ENCODE peak calls at places on chromosomes 13 and 19, in nine cellular contexts. One of them, this sample, is unnamed.

GRCh38 chr13:51252954-51253531 is 30.8 kb downstream of the FAM124A start:
- DNase-seq in A549: no peak
- DNase-seq in GM23338: no peak
- DNase-seq in HCT116: no peak
- DNase-seq in K562: no peak
- DNase-seq in Panc1: no peak
- DNase-seq in SK-N-SH: no peak
- DNase-seq in HepG2: no peak
- DNase-seq in GM12878: peak; percentile 7
- DNase-seq in this sample: peak; percentile 23

GRCh38 chr13:46278474-46278873 is 66.7 kb downstream of the LRRC63 start:
- DNase-seq in A549: no peak
- DNase-seq in GM23338: peak; percentile 56
- DNase-seq in HCT116: no peak
- DNase-seq in K562: peak; percentile 58
- DNase-seq in Panc1: no peak
- DNase-seq in SK-N-SH: peak; percentile 6
- DNase-seq in HepG2: no peak
- DNase-seq in GM12878: no peak
- DNase-seq in this sample: peak; percentile 42

GRCh38 chr13:65677906-65678305 is 1552.2 kb downstream of the PCDH9 start:
- DNase-seq in A549: no peak
- DNase-seq in GM23338: peak; percentile 34
- DNase-seq in HCT116: peak; percentile 12
- DNase-seq in K562: no peak
- DNase-seq in Panc1: no peak
- DNase-seq in SK-N-SH: no peak
- DNase-seq in HepG2: no peak
- DNase-seq in GM12878: no peak
- DNase-seq in this sample: no peak

GRCh38 chr13:29503041-29503837 is 92.2 kb downstream of the SLC7A1 start:
- DNase-seq in A549: no peak
- DNase-seq in GM23338: peak; percentile 71
- DNase-seq in HCT116: no peak
- DNase-seq in K562: peak; percentile 9
- DNase-seq in Panc1: no peak
- DNase-seq in SK-N-SH: peak; percentile 55
- DNase-seq in HepG2: no peak
- DNase-seq in GM12878: no peak
- DNase-seq in this sample: no peak

GRCh38 chr19:45498411-45499195 is at the start of gene PPM1N:
- DNase-seq in A549: no peak
- DNase-seq in GM23338: peak; percentile 87
- DNase-seq in HCT116: no peak
- DNase-seq in K562: peak; percentile 59
- DNase-seq in Panc1: no peak
- DNase-seq in SK-N-SH: no peak
- DNase-seq in HepG2: no peak
- DNase-seq in GM12878: no peak
- DNase-seq in this sample: no peak

GRCh38 chr19:50568321-50569022 is at the start of gene LRRC4B:
- DNase-seq in A549: no peak
- DNase-seq in GM23338: peak; percentile 85
- DNase-seq in HCT116: no peak
- DNase-seq in K562: peak; percentile 65
- DNase-seq in Panc1: no peak
- DNase-seq in SK-N-SH: peak; percentile 93
- DNase-seq in HepG2: no peak
- DNase-seq in GM12878: no peak
- DNase-seq in this sample: no peak

GRCh38 chr13:110897521-110897920 is 17.3 kb downstream of the ANKRD10 start:
- DNase-seq in A549: no peak
- DNase-seq in GM23338: no peak
- DNase-seq in HCT116: no peak
- DNase-seq in K562: no peak
- DNase-seq in Panc1: no peak
- DNase-seq in SK-N-SH: no peak
- DNase-seq in HepG2: no peak
- DNase-seq in GM12878: no peak
- DNase-seq in this sample: no peak

GRCh38 chr19:3369337-3370213 is 3.2 kb downstream of the NFIC start:
- DNase-seq in A549: no peak
- DNase-seq in GM23338: peak; percentile 59
- DNase-seq in HCT116: no peak
- DNase-seq in K562: peak; percentile 61
- DNase-seq in Panc1: no peak
- DNase-seq in SK-N-SH: no peak
- DNase-seq in HepG2: no peak
- DNase-seq in GM12878: no peak
- DNase-seq in this sample: peak; percentile 51

GRCh38 chr19:47049307-47049700 is 880 bp upstream of the TMEM160 start:
- DNase-seq in A549: no peak
- DNase-seq in GM23338: peak; percentile 87
- DNase-seq in HCT116: no peak
- DNase-seq in K562: no peak
- DNase-seq in Panc1: no peak
- DNase-seq in SK-N-SH: no peak
- DNase-seq in HepG2: no peak
- DNase-seq in GM12878: no peak
- DNase-seq in this sample: no peak

GRCh38 chr13:91802957-91803356 is 404.5 kb downstream of the GPC5 start:
- DNase-seq in A549: no peak
- DNase-seq in GM23338: no peak
- DNase-seq in HCT116: no peak
- DNase-seq in K562: no peak
- DNase-seq in Panc1: no peak
- DNase-seq in SK-N-SH: no peak
- DNase-seq in HepG2: no peak
- DNase-seq in GM12878: no peak
- DNase-seq in this sample: no peak

GRCh38 chr13:25678398-25678797 is 306.6 kb downstream of the ATP8A2 start:
- DNase-seq in A549: no peak
- DNase-seq in GM23338: no peak
- DNase-seq in HCT116: no peak
- DNase-seq in K562: no peak
- DNase-seq in Panc1: no peak
- DNase-seq in SK-N-SH: no peak
- DNase-seq in HepG2: no peak
- DNase-seq in GM12878: no peak
- DNase-seq in this sample: no peak

GRCh38 chr13:91112878-91113277 is 234.6 kb upstream of the MIR17HG start:
- DNase-seq in A549: no peak
- DNase-seq in GM23338: no peak
- DNase-seq in HCT116: no peak
- DNase-seq in K562: no peak
- DNase-seq in Panc1: no peak
- DNase-seq in SK-N-SH: no peak
- DNase-seq in HepG2: no peak
- DNase-seq in GM12878: no peak
- DNase-seq in this sample: no peak

GRCh38 chr19:35123573-35123972 is 8.0 kb downstream of the FXYD3 start:
- DNase-seq in A549: no peak
- DNase-seq in GM23338: no peak
- DNase-seq in HCT116: no peak
- DNase-seq in K562: no peak
- DNase-seq in Panc1: no peak
- DNase-seq in SK-N-SH: no peak
- DNase-seq in HepG2: no peak
- DNase-seq in GM12878: no peak
- DNase-seq in this sample: no peak

GRCh38 chr19:56946164-56946563 is 105.6 kb upstream of the PEG3 start:
- DNase-seq in A549: no peak
- DNase-seq in GM23338: no peak
- DNase-seq in HCT116: no peak
- DNase-seq in K562: no peak
- DNase-seq in Panc1: no peak
- DNase-seq in SK-N-SH: peak; percentile 75
- DNase-seq in HepG2: no peak
- DNase-seq in GM12878: no peak
- DNase-seq in this sample: no peak

GRCh38 chr13:50033696-50034095 is 18.5 kb downstream of the KCNRG start:
- DNase-seq in A549: no peak
- DNase-seq in GM23338: no peak
- DNase-seq in HCT116: no peak
- DNase-seq in K562: no peak
- DNase-seq in Panc1: no peak
- DNase-seq in SK-N-SH: no peak
- DNase-seq in HepG2: no peak
- DNase-seq in GM12878: no peak
- DNase-seq in this sample: no peak

GRCh38 chr13:72798817-72799216 is 16.9 kb downstream of the PIBF1 start:
- DNase-seq in A549: no peak
- DNase-seq in GM23338: no peak
- DNase-seq in HCT116: no peak
- DNase-seq in K562: no peak
- DNase-seq in Panc1: no peak
- DNase-seq in SK-N-SH: no peak
- DNase-seq in HepG2: no peak
- DNase-seq in GM12878: no peak
- DNase-seq in this sample: no peak
- H3K27ac ChIP-seq in A549: no peak overlapping the region
- H3K27ac ChIP-seq in GM23338: no peak overlapping the region
- H3K27ac ChIP-seq in HCT116: no peak overlapping the region
- H3K27ac ChIP-seq in K562: no peak overlapping the region
- H3K27ac ChIP-seq in Panc1: no peak overlapping the region
- H3K27ac ChIP-seq in SK-N-SH: no peak overlapping the region
- H3K27ac ChIP-seq in HepG2: no peak overlapping the region
- H3K27ac ChIP-seq in GM12878: no peak overlapping the region
- H3K27ac ChIP-seq in this sample: no peak overlapping the region

DNA sequence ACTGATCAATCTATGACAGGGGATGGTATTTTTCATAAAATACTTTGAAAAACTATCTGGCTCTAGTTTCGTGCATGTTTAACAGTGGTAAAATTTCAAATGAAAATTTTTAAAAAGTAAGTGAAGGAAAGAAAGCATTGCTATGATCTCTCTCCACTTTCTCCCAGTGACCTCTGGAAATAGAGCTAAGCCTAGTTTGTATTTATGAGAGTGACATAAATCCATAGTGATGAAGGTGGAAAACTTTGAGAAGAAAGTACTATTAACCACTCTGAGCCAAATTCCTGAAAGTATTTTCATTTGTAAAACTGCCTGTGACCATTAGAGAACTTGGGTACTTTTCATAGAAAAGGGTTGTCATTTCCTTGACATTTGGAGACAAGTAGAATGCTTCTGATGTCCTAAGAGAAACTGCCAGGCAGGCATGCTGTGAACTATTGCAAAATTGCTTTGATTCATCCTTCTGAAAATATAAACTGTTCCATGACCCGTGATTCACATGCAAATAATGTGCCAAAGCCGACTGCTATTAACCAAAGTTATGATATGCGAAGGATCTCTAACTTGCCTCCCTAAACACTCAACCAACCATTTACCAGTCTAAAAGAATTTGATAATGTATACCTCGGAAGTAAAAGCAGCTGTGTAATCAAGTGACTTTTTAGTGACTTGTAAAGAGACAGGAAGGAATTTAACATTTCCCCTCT is 133.2 kb downstream of the VWA8 start:
- DNase-seq in A549: peak; percentile 77
- DNase-seq in GM23338: no peak
- DNase-seq in HCT116: peak; percentile 39
- DNase-seq in K562: no peak
- DNase-seq in Panc1: peak; percentile 42
- DNase-seq in SK-N-SH: no peak
- DNase-seq in HepG2: no peak
- DNase-seq in GM12878: no peak
- DNase-seq in this sample: no peak
- TF ChIP-seq REST in A549: no peak
- TF ChIP-seq REST in GM23338: no peak
- TF ChIP-seq REST in HCT116: no peak
- TF ChIP-seq REST in K562: no peak
- TF ChIP-seq REST in Panc1: no peak
- TF ChIP-seq REST in SK-N-SH: no peak
- TF ChIP-seq REST in HepG2: no peak
- TF ChIP-seq REST in GM12878: no peak
- TF ChIP-seq REST in this sample: no peak

DNA sequence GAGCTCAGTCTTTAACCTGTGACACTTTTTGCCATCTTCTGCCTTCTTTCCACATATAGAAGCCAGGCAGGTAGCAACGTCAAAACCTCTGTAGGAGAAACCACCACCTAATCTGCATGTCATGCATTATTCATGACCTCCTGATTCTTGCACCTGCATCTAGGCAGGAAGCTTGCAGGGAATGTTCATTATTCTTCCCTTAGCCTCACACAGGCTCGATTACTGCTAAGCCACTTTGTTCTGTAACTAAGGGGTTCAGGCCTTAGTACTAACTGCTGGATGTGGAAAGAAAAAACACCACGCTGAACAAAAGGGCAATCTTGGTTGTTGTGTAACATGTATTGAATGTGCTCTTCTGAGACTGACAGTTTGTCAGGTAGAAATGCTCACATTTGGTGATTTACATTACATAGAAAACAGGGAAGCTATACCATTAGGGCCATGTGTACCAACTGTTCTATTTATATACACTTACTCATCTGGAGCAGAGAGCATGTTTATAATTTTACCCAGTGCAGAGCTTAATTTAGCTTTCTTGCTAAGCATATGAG is 366.9 kb downstream of the KLF12 start:
- DNase-seq in A549: no peak
- DNase-seq in GM23338: peak; percentile 87
- DNase-seq in HCT116: no peak
- DNase-seq in K562: no peak
- DNase-seq in Panc1: no peak
- DNase-seq in SK-N-SH: no peak
- DNase-seq in HepG2: peak; percentile 20
- DNase-seq in GM12878: no peak
- DNase-seq in this sample: no peak
- H3K27ac ChIP-seq in A549: no peak overlapping the region
- H3K27ac ChIP-seq in GM23338: peak overlapping the region; percentile 84
- H3K27ac ChIP-seq in HCT116: no peak overlapping the region
- H3K27ac ChIP-seq in K562: no peak overlapping the region
- H3K27ac ChIP-seq in Panc1: no peak overlapping the region
- H3K27ac ChIP-seq in SK-N-SH: no peak overlapping the region
- H3K27ac ChIP-seq in HepG2: no peak overlapping the region
- H3K27ac ChIP-seq in GM12878: no peak overlapping the region
- H3K27ac ChIP-seq in this sample: no peak overlapping the region

GRCh38 chr19:13574933-13575332 is 68.7 kb upstream of the CACNA1A start:
- DNase-seq in A549: peak; percentile 28
- DNase-seq in GM23338: peak; percentile 67
- DNase-seq in HCT116: peak; percentile 16
- DNase-seq in K562: peak; percentile 37
- DNase-seq in Panc1: no peak
- DNase-seq in SK-N-SH: peak; percentile 43
- DNase-seq in HepG2: peak; percentile 7
- DNase-seq in GM12878: no peak
- DNase-seq in this sample: no peak

GRCh38 chr19:13576726-13577125 is 70.4 kb upstream of the CACNA1A start:
- DNase-seq in A549: no peak
- DNase-seq in GM23338: no peak
- DNase-seq in HCT116: no peak
- DNase-seq in K562: no peak
- DNase-seq in Panc1: no peak
- DNase-seq in SK-N-SH: no peak
- DNase-seq in HepG2: no peak
- DNase-seq in GM12878: no peak
- DNase-seq in this sample: no peak

DNA sequence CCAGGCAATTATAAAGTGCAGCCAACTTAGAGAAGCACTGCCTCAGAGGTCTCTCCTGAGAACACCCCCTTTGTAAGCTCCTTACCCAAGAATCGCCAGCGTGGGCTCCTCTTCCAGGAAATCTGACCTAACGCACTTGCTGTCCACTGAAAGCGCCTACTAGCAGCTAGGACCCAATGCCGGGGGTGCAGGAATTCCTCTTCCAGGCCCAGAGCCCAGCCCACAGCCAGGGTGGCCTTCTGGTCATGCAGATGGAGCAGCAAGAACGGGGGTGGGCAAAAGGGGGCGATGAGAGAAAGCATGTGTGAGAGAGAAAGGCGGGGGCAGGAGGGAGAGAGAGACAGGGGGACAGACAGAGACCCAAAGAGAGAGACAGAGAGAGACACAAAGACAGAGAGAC is 67.0 kb upstream of the CACNA1A start:
- DNase-seq in A549: no peak
- DNase-seq in GM23338: peak; percentile 53
- DNase-seq in HCT116: no peak
- DNase-seq in K562: no peak
- DNase-seq in Panc1: no peak
- DNase-seq in SK-N-SH: no peak
- DNase-seq in HepG2: no peak
- DNase-seq in GM12878: no peak
- DNase-seq in this sample: no peak
- TF ChIP-seq REST in A549: no peak
- TF ChIP-seq REST in GM23338: no peak
- TF ChIP-seq REST in HCT116: no peak
- TF ChIP-seq REST in K562: no peak
- TF ChIP-seq REST in Panc1: no peak
- TF ChIP-seq REST in SK-N-SH: no peak
- TF ChIP-seq REST in HepG2: no peak
- TF ChIP-seq REST in GM12878: no peak
- TF ChIP-seq REST in this sample: no peak

This sample was measured in HL-60.